ENCODE peak calls at places on chromosomes 13 and 19, in four cellular contexts. One of them, this sample, is unnamed.

GRCh38 chr13:41554626-41555386 is 97.5 kb downstream of the RGCC start:
- DNase-seq in GM12878: peak
- DNase-seq in HL-60: no peak
- DNase-seq in K562: no peak
- DNase-seq in this sample: peak

GRCh38 chr19:2101417-2102335 is 5.0 kb downstream of the IZUMO4 start:
- DNase-seq in GM12878: no peak
- DNase-seq in K562: no peak
- DNase-seq in HL-60: no peak
- DNase-seq in this sample: no peak

GRCh38 chr19:2046046-2046907 is 4.8 kb downstream of the MKNK2 start:
- DNase-seq in GM12878: no peak
- DNase-seq in HL-60: no peak
- DNase-seq in K562: peak
- DNase-seq in this sample: no peak

GRCh38 chr13:38398810-38399493 is 49.3 kb downstream of the UFM1 start:
- DNase-seq in GM12878: no peak
- DNase-seq in K562: no peak
- DNase-seq in HL-60: peak
- DNase-seq in this sample: no peak

GRCh38 chr19:41298327-41298964 is 11.5 kb upstream of the CCDC97 start:
- DNase-seq in HL-60: peak
- DNase-seq in K562: no peak
- DNase-seq in GM12878: no peak
- DNase-seq in this sample: no peak

GRCh38 chr19:8127311-8127710 is 22.1 kb downstream of the FBN3 start:
- DNase-seq in HL-60: no peak
- DNase-seq in K562: no peak
- DNase-seq in GM12878: no peak
- DNase-seq in this sample: no peak

GRCh38 chr13:70723732-70724131 is 615.5 kb upstream of the KLHL1 start:
- DNase-seq in GM12878: no peak
- DNase-seq in HL-60: no peak
- DNase-seq in K562: no peak
- DNase-seq in this sample: no peak

GRCh38 chr13:52713894-52714293 is 25.7 kb downstream of the CNMD start:
- DNase-seq in GM12878: no peak
- DNase-seq in HL-60: peak
- DNase-seq in K562: no peak
- DNase-seq in this sample: no peak

GRCh38 chr13:75968103-75968838 is 332.1 kb downstream of the LMO7 start:
- DNase-seq in K562: no peak
- DNase-seq in GM12878: no peak
- DNase-seq in HL-60: no peak
- DNase-seq in this sample: no peak

GRCh38 chr13:19860884-19861655 is 2.4 kb downstream of the ZMYM5 start:
- DNase-seq in HL-60: no peak
- DNase-seq in GM12878: no peak
- DNase-seq in K562: no peak
- DNase-seq in this sample: no peak

GRCh38 chr13:97295279-97296182 is 73.4 kb downstream of the MBNL2 start:
- DNase-seq in K562: peak
- DNase-seq in HL-60: no peak
- DNase-seq in GM12878: no peak
- DNase-seq in this sample: no peak

GRCh38 chr13:100235311-100235901 is 146.5 kb downstream of the PCCA start:
- DNase-seq in K562: peak
- DNase-seq in GM12878: no peak
- DNase-seq in HL-60: peak
- DNase-seq in this sample: no peak

GRCh38 chr19:2059422-2060201 is 8.6 kb upstream of the MKNK2 start:
- DNase-seq in K562: no peak
- DNase-seq in HL-60: no peak
- DNase-seq in GM12878: no peak
- DNase-seq in this sample: no peak

GRCh38 chr19:4058696-4059492 is 7.8 kb downstream of the ZBTB7A start:
- DNase-seq in K562: peak
- DNase-seq in GM12878: no peak
- DNase-seq in HL-60: no peak
- DNase-seq in this sample: no peak

GRCh38 chr19:1873524-1874473 is 10.4 kb upstream of the KLF16 start:
- DNase-seq in K562: peak
- DNase-seq in HL-60: peak
- DNase-seq in GM12878: no peak
- DNase-seq in this sample: no peak

GRCh38 chr19:9296336-9296735 is 13.3 kb downstream of the ZNF699 start:
- DNase-seq in GM12878: no peak
- DNase-seq in K562: no peak
- DNase-seq in HL-60: no peak
- DNase-seq in this sample: no peak

GRCh38 chr13:24341439-24341838 is 32.1 kb downstream of the C1QTNF9 start:
- DNase-seq in HL-60: no peak
- DNase-seq in GM12878: no peak
- DNase-seq in K562: no peak
- DNase-seq in this sample: no peak

GRCh38 chr19:7725791-7726190 is 6.1 kb downstream of the CLEC4G start:
- DNase-seq in K562: no peak
- DNase-seq in HL-60: no peak
- DNase-seq in GM12878: no peak
- DNase-seq in this sample: no peak

GRCh38 chr13:95296326-95296939 is 4.8 kb downstream of the ABCC4 start:
- DNase-seq in K562: no peak
- DNase-seq in HL-60: peak
- DNase-seq in GM12878: no peak
- DNase-seq in this sample: no peak

GRCh38 chr13:85772379-85772778 is 26.8 kb downstream of the SLITRK6 start:
- DNase-seq in HL-60: no peak
- DNase-seq in GM12878: no peak
- DNase-seq in K562: no peak
- DNase-seq in this sample: no peak

GRCh38 chr13:59607780-59608233 is 555.9 kb downstream of the DIAPH3 start:
- DNase-seq in K562: no peak
- DNase-seq in GM12878: no peak
- DNase-seq in HL-60: no peak
- DNase-seq in this sample: no peak

GRCh38 chr13:113754242-113754641 is 4.8 kb upstream of the TMEM255B start:
- DNase-seq in GM12878: no peak
- DNase-seq in K562: no peak
- DNase-seq in HL-60: peak
- DNase-seq in this sample: no peak

GRCh38 chr19:16901491-16902175 is 12.8 kb downstream of the F2RL3 start:
- DNase-seq in HL-60: no peak
- DNase-seq in K562: peak
- DNase-seq in GM12878: no peak
- DNase-seq in this sample: no peak

DNA sequence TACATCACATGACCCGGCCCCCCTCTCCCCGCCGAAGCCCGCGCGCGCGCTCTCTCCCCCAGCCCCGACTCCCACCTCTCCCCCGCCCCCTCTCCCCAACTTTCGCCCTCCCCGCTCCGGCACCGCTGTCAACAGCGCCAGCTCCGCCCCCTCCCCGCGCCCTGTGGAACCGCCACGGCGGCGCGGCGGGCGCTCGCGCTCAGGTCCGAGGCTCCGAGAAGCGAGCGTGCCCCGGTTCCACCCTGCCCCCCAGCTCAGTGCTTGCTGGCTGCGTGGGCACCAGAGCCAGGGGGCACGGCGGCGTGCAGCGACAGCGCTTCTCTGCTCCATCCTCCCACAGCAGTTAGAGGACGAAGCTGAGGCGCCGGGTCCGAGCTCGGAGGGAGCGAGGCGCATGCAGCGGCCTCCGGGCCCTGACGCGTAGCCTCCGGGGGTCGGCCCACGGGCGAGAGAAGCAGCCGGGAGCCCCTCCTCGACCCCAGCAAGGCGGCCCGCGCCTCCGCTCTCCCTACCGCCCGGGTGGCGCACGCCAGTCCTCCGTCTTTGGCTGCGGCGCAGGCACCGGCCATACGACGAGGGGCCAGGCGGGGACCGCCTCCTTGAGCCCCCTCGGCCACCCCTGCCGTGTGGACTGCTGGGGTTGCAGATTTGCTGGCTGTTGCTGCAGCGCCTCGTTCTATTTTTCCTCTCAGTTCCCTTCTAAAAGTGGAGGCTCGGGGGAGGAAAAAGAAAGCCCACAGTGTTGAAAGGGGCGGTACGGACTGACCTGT is 109.5 kb downstream of the KCNRG start:
- DNase-seq in GM12878: no peak
- DNase-seq in K562: peak
- DNase-seq in HL-60: peak
- DNase-seq in this sample: peak
- TF ChIP-seq POLR2AphosphoS5 in GM12878: no peak
- TF ChIP-seq POLR2AphosphoS5 in K562: peak
- TF ChIP-seq POLR2AphosphoS5 in HL-60: peak
- TF ChIP-seq POLR2AphosphoS5 in this sample: no peak

GRCh38 chr13:48221301-48222190 is 11.5 kb upstream of the ITM2B start:
- DNase-seq in HL-60: peak
- DNase-seq in K562: no peak
- DNase-seq in GM12878: no peak
- DNase-seq in this sample: no peak
- TF ChIP-seq SPI1 in HL-60: peak
- TF ChIP-seq SPI1 in K562: no peak
- TF ChIP-seq SPI1 in GM12878: no peak
- TF ChIP-seq SPI1 in this sample: no peak

DNA sequence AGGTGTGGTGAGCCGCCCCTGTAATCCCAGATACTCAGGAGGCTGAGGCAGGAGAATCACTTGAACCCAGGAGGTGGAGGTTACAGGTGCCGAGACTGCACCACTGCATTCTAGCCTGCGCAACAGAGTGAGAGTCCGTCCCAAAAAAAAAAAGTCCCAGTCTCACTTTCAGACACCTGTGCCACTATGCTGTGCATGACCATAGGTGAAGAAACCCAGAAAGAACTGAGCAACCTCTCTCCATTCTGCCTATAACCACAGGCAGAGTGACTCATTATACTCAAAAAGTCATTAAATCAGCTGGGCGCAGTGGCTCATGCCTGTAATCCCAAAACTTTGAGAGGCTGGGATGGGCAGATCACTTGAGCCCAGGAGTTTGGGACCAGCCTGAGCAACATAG is 45.3 kb upstream of the SLC7A9 start:
- DNase-seq in GM12878: no peak
- DNase-seq in K562: no peak
- DNase-seq in HL-60: no peak
- DNase-seq in this sample: no peak
- TF ChIP-seq POLR2AphosphoS5 in GM12878: no peak
- TF ChIP-seq POLR2AphosphoS5 in K562: no peak
- TF ChIP-seq POLR2AphosphoS5 in HL-60: no peak
- TF ChIP-seq POLR2AphosphoS5 in this sample: no peak

DNA sequence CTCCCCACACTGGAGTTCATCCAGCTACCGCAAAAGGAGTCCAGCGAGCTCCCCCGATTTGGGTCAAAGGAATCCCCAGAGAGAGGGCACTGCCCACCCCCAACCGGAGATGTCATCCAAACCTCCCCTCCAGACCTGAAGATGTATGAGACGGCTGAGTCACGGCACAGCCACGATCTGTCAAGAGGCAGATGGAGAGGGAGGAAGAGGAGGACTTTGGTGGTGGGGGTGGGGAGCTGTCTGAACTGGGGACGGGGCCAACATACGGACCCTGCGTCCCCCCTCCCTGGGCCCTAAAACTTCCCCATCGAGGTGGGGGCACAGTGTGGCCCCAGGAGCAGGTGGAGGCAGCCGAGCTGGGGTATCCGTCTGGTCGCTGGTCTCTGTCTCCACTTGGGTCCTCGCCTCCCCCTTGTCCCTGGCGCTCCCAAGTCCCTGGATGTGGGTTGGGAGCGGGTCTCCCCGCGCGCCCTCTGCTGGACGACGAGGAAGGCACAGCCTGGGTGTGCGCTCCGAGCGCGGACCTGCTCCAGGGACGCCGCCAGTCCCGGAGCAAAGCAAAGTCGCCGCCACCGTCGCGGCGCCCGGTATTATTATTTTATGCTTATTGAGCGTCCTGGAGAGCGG is 3.8 kb downstream of the PDE4A start:
- DNase-seq in K562: peak
- DNase-seq in HL-60: peak
- DNase-seq in GM12878: no peak
- DNase-seq in this sample: peak
- TF ChIP-seq SPI1 in K562: peak
- TF ChIP-seq SPI1 in HL-60: no peak
- TF ChIP-seq SPI1 in GM12878: no peak
- TF ChIP-seq SPI1 in this sample: no peak

GRCh38 chr19:49491030-49491803 is 3.8 kb downstream of the RPL13A start:
- DNase-seq in GM12878: no peak
- DNase-seq in HL-60: no peak
- DNase-seq in K562: no peak
- DNase-seq in this sample: no peak

GRCh38 chr19:49490287-49491029 is 3.0 kb downstream of the RPL13A start:
- DNase-seq in HL-60: no peak
- DNase-seq in K562: peak
- DNase-seq in GM12878: no peak
- DNase-seq in this sample: no peak

GRCh38 chr19:49491804-49492572 is 4.2 kb upstream of the RPS11 start:
- DNase-seq in GM12878: no peak
- DNase-seq in HL-60: no peak
- DNase-seq in K562: no peak
- DNase-seq in this sample: no peak

GRCh38 chr19:49489601-49490167 is 2.3 kb downstream of the RPL13A start:
- DNase-seq in K562: peak
- DNase-seq in GM12878: no peak
- DNase-seq in HL-60: peak
- DNase-seq in this sample: no peak

GRCh38 chr19:49492573-49493411 is 3.4 kb upstream of the RPS11 start:
- DNase-seq in HL-60: peak
- DNase-seq in K562: no peak
- DNase-seq in GM12878: no peak
- DNase-seq in this sample: no peak
- TF ChIP-seq POLR2AphosphoS5 in HL-60: peak
- TF ChIP-seq POLR2AphosphoS5 in K562: peak
- TF ChIP-seq POLR2AphosphoS5 in GM12878: peak
- TF ChIP-seq POLR2AphosphoS5 in this sample: peak

DNA sequence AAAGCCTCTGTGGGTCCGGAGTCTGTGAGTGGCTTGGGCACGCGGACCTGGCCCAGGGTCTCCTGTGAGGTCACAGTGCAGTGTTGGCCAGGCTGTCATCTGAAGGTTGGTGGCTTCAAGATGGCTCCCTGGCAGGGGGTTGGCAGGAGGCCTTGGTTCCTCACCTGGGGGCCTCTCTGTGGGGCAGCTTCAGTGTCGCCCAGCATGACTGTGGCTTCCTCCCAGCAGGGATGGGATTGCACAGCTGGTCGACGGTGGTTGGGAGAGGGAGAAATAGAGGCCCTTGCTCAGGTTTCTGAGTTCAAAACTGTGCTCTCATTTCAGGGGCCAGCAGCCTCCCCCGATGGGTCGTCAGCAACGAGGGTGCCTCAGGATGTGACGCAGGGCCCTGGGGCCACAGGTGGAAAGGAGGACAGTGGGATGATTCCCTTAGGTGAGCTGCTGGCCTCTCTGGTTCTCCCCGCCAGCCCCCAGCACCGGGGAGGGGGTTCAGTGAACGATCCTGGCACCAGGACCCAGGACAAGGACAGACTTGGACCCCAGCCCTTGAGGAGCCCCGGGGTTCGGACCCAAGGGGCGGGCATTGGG is 17.2 kb downstream of the ZNF444 start:
- DNase-seq in K562: no peak
- DNase-seq in GM12878: no peak
- DNase-seq in HL-60: no peak
- DNase-seq in this sample: no peak
- TF ChIP-seq SPI1 in K562: no peak
- TF ChIP-seq SPI1 in GM12878: no peak
- TF ChIP-seq SPI1 in HL-60: no peak
- TF ChIP-seq SPI1 in this sample: no peak